ENCODE peak calls at places on chromosomes 7 and 10, in four cellular contexts. One of them, this sample, is unnamed.

GRCh38 chr7:1291846-1292765 is 59.4 kb downstream of the UNCX start:
- DNase-seq in Kasumi-1: no peak
- DNase-seq in HCT116: no peak
- DNase-seq in H54: no peak
- DNase-seq in this sample: no peak

GRCh38 chr10:59593768-59594167 is 115.9 kb downstream of the SLC16A9 start:
- DNase-seq in Kasumi-1: no peak
- DNase-seq in H54: no peak
- DNase-seq in HCT116: no peak
- DNase-seq in this sample: no peak

GRCh38 chr7:112160130-112160770 is 45.9 kb downstream of the DOCK4 start:
- DNase-seq in Kasumi-1: no peak
- DNase-seq in HCT116: no peak
- DNase-seq in H54: no peak
- DNase-seq in this sample: no peak

GRCh38 chr10:27153855-27154198 is 357 bp downstream of the YME1L1 start:
- DNase-seq in Kasumi-1: peak
- DNase-seq in HCT116: no peak
- DNase-seq in H54: peak
- DNase-seq in this sample: no peak

GRCh38 chr10:125815764-125816163 is 7.3 kb downstream of the UROS start:
- DNase-seq in Kasumi-1: no peak
- DNase-seq in HCT116: no peak
- DNase-seq in H54: no peak
- DNase-seq in this sample: no peak

GRCh38 chr10:97821308-97822038 is 28.2 kb upstream of the GOLGA7B start:
- DNase-seq in H54: no peak
- DNase-seq in HCT116: no peak
- DNase-seq in Kasumi-1: no peak
- DNase-seq in this sample: no peak

GRCh38 chr7:110296321-110296720 is 794.6 kb upstream of the LRRN3 start:
- DNase-seq in HCT116: no peak
- DNase-seq in H54: no peak
- DNase-seq in Kasumi-1: no peak
- DNase-seq in this sample: no peak

GRCh38 chr7:129334473-129334872 is 99.8 kb upstream of the STRIP2 start:
- DNase-seq in Kasumi-1: no peak
- DNase-seq in HCT116: no peak
- DNase-seq in H54: no peak
- DNase-seq in this sample: no peak